ENCODE peak calls at places on chromosomes 1 and 21, in ten cellular contexts. One of them, this sample, is unnamed.

GRCh38 chr21:14533555-14534400 is 12.3 kb downstream of the SAMSN1 start:
- DNase-seq in HT1080: peak
- DNase-seq in T follicular helper cell: peak
- DNase-seq in amygdala: no peak
- DNase-seq in DND-41: no peak
- DNase-seq in head of caudate nucleus: no peak
- DNase-seq in stromal cell of bone marrow: peak
- DNase-seq in fibroblast of lung: peak
- DNase-seq in endodermal cell: no peak
- DNase-seq in hippocampal formation: no peak
- DNase-seq in this sample: peak

GRCh38 chr1:42179275-42179674 is 14.7 kb upstream of the GUCA2A start:
- DNase-seq in T follicular helper cell: no peak
- DNase-seq in hippocampal formation: no peak
- DNase-seq in amygdala: no peak
- DNase-seq in fibroblast of lung: peak
- DNase-seq in head of caudate nucleus: no peak
- DNase-seq in stromal cell of bone marrow: peak
- DNase-seq in DND-41: no peak
- DNase-seq in endodermal cell: no peak
- DNase-seq in HT1080: no peak
- DNase-seq in this sample: no peak

GRCh38 chr1:116820362-116820761 is 66.1 kb downstream of the CD2 start:
- DNase-seq in HT1080: peak
- DNase-seq in head of caudate nucleus: peak
- DNase-seq in fibroblast of lung: peak
- DNase-seq in endodermal cell: no peak
- DNase-seq in DND-41: no peak
- DNase-seq in stromal cell of bone marrow: no peak
- DNase-seq in hippocampal formation: no peak
- DNase-seq in T follicular helper cell: no peak
- DNase-seq in amygdala: no peak
- DNase-seq in this sample: no peak

GRCh38 chr1:41626616-41627375 is 142.3 kb upstream of the EDN2 start:
- DNase-seq in endodermal cell: peak
- DNase-seq in stromal cell of bone marrow: no peak
- DNase-seq in fibroblast of lung: peak
- DNase-seq in amygdala: no peak
- DNase-seq in T follicular helper cell: no peak
- DNase-seq in DND-41: no peak
- DNase-seq in HT1080: peak
- DNase-seq in hippocampal formation: no peak
- DNase-seq in head of caudate nucleus: no peak
- DNase-seq in this sample: no peak

GRCh38 chr1:233879841-233880240 is 24.6 kb upstream of the SLC35F3 start:
- DNase-seq in endodermal cell: no peak
- DNase-seq in DND-41: no peak
- DNase-seq in stromal cell of bone marrow: no peak
- DNase-seq in hippocampal formation: no peak
- DNase-seq in HT1080: peak
- DNase-seq in fibroblast of lung: peak
- DNase-seq in amygdala: no peak
- DNase-seq in T follicular helper cell: no peak
- DNase-seq in head of caudate nucleus: no peak
- DNase-seq in this sample: no peak

GRCh38 chr1:19347538-19348177 is 35.5 kb downstream of the SLC66A1 start:
- DNase-seq in hippocampal formation: no peak
- DNase-seq in amygdala: no peak
- DNase-seq in stromal cell of bone marrow: no peak
- DNase-seq in endodermal cell: no peak
- DNase-seq in fibroblast of lung: no peak
- DNase-seq in DND-41: no peak
- DNase-seq in HT1080: no peak
- DNase-seq in head of caudate nucleus: no peak
- DNase-seq in T follicular helper cell: no peak
- DNase-seq in this sample: no peak

GRCh38 chr1:219312967-219313366 is 139.3 kb downstream of the LYPLAL1 start:
- DNase-seq in endodermal cell: no peak
- DNase-seq in HT1080: peak
- DNase-seq in head of caudate nucleus: no peak
- DNase-seq in hippocampal formation: no peak
- DNase-seq in DND-41: no peak
- DNase-seq in amygdala: no peak
- DNase-seq in T follicular helper cell: no peak
- DNase-seq in fibroblast of lung: peak
- DNase-seq in stromal cell of bone marrow: peak
- DNase-seq in this sample: no peak

GRCh38 chr1:156963621-156964020 is 43.2 kb downstream of the LRRC71 start:
- DNase-seq in HT1080: no peak
- DNase-seq in amygdala: no peak
- DNase-seq in stromal cell of bone marrow: no peak
- DNase-seq in T follicular helper cell: peak
- DNase-seq in head of caudate nucleus: peak
- DNase-seq in endodermal cell: no peak
- DNase-seq in DND-41: peak
- DNase-seq in fibroblast of lung: no peak
- DNase-seq in hippocampal formation: no peak
- DNase-seq in this sample: no peak

GRCh38 chr1:171611306-171611705 is 10.7 kb upstream of the MYOCOS start:
- DNase-seq in stromal cell of bone marrow: peak
- DNase-seq in T follicular helper cell: no peak
- DNase-seq in amygdala: no peak
- DNase-seq in DND-41: no peak
- DNase-seq in endodermal cell: no peak
- DNase-seq in HT1080: peak
- DNase-seq in hippocampal formation: no peak
- DNase-seq in fibroblast of lung: peak
- DNase-seq in head of caudate nucleus: no peak
- DNase-seq in this sample: no peak

GRCh38 chr1:8025671-8026144 is 401 bp downstream of the ERRFI1 start:
- DNase-seq in fibroblast of lung: peak
- DNase-seq in amygdala: peak
- DNase-seq in head of caudate nucleus: no peak
- DNase-seq in T follicular helper cell: no peak
- DNase-seq in endodermal cell: peak
- DNase-seq in HT1080: no peak
- DNase-seq in DND-41: no peak
- DNase-seq in stromal cell of bone marrow: no peak
- DNase-seq in hippocampal formation: no peak
- DNase-seq in this sample: no peak

GRCh38 chr1:87327362-87328120 is 1.1 kb upstream of the LMO4 start:
- DNase-seq in endodermal cell: no peak
- DNase-seq in T follicular helper cell: no peak
- DNase-seq in DND-41: no peak
- DNase-seq in stromal cell of bone marrow: no peak
- DNase-seq in hippocampal formation: no peak
- DNase-seq in head of caudate nucleus: no peak
- DNase-seq in HT1080: no peak
- DNase-seq in fibroblast of lung: no peak
- DNase-seq in amygdala: no peak
- DNase-seq in this sample: no peak

GRCh38 chr1:180424848-180425457 is 77.4 kb downstream of the ACBD6 start:
- DNase-seq in stromal cell of bone marrow: no peak
- DNase-seq in amygdala: no peak
- DNase-seq in hippocampal formation: no peak
- DNase-seq in endodermal cell: no peak
- DNase-seq in T follicular helper cell: no peak
- DNase-seq in DND-41: no peak
- DNase-seq in fibroblast of lung: no peak
- DNase-seq in head of caudate nucleus: no peak
- DNase-seq in HT1080: no peak
- DNase-seq in this sample: no peak

GRCh38 chr1:31775170-31775569 is 11.0 kb upstream of the ADGRB2 start:
- DNase-seq in amygdala: no peak
- DNase-seq in fibroblast of lung: no peak
- DNase-seq in stromal cell of bone marrow: no peak
- DNase-seq in T follicular helper cell: no peak
- DNase-seq in hippocampal formation: no peak
- DNase-seq in head of caudate nucleus: no peak
- DNase-seq in endodermal cell: no peak
- DNase-seq in HT1080: no peak
- DNase-seq in DND-41: no peak
- DNase-seq in this sample: no peak

GRCh38 chr1:147246910-147247655 is 4.6 kb downstream of the CHD1L start:
- DNase-seq in T follicular helper cell: no peak
- DNase-seq in head of caudate nucleus: no peak
- DNase-seq in stromal cell of bone marrow: no peak
- DNase-seq in amygdala: no peak
- DNase-seq in hippocampal formation: no peak
- DNase-seq in DND-41: no peak
- DNase-seq in endodermal cell: no peak
- DNase-seq in fibroblast of lung: no peak
- DNase-seq in HT1080: no peak
- DNase-seq in this sample: no peak

GRCh38 chr1:18091660-18092446 is 15.7 kb upstream of the IGSF21 start:
- DNase-seq in endodermal cell: peak
- DNase-seq in T follicular helper cell: no peak
- DNase-seq in DND-41: no peak
- DNase-seq in HT1080: peak
- DNase-seq in amygdala: no peak
- DNase-seq in head of caudate nucleus: no peak
- DNase-seq in hippocampal formation: no peak
- DNase-seq in stromal cell of bone marrow: peak
- DNase-seq in fibroblast of lung: peak
- DNase-seq in this sample: no peak

GRCh38 chr1:30596891-30597290 is 126.5 kb downstream of the MATN1 start:
- DNase-seq in HT1080: no peak
- DNase-seq in head of caudate nucleus: no peak
- DNase-seq in fibroblast of lung: no peak
- DNase-seq in amygdala: no peak
- DNase-seq in endodermal cell: peak
- DNase-seq in hippocampal formation: no peak
- DNase-seq in stromal cell of bone marrow: no peak
- DNase-seq in T follicular helper cell: no peak
- DNase-seq in DND-41: no peak
- DNase-seq in this sample: no peak

GRCh38 chr1:207240325-207241095 is 81.0 kb upstream of the CD55 start:
- DNase-seq in fibroblast of lung: peak
- DNase-seq in endodermal cell: no peak
- DNase-seq in DND-41: no peak
- DNase-seq in stromal cell of bone marrow: no peak
- DNase-seq in amygdala: no peak
- DNase-seq in head of caudate nucleus: no peak
- DNase-seq in T follicular helper cell: no peak
- DNase-seq in hippocampal formation: no peak
- DNase-seq in HT1080: peak
- DNase-seq in this sample: no peak

GRCh38 chr1:30083800-30084464 is 639.5 kb downstream of the MATN1 start:
- DNase-seq in DND-41: no peak
- DNase-seq in HT1080: peak
- DNase-seq in amygdala: no peak
- DNase-seq in endodermal cell: no peak
- DNase-seq in T follicular helper cell: no peak
- DNase-seq in hippocampal formation: no peak
- DNase-seq in head of caudate nucleus: no peak
- DNase-seq in fibroblast of lung: peak
- DNase-seq in stromal cell of bone marrow: peak
- DNase-seq in this sample: no peak

GRCh38 chr1:237789619-237790018 is 101.1 kb downstream of the ZP4 start:
- DNase-seq in fibroblast of lung: no peak
- DNase-seq in hippocampal formation: no peak
- DNase-seq in amygdala: no peak
- DNase-seq in DND-41: no peak
- DNase-seq in stromal cell of bone marrow: no peak
- DNase-seq in HT1080: peak
- DNase-seq in endodermal cell: no peak
- DNase-seq in head of caudate nucleus: no peak
- DNase-seq in T follicular helper cell: no peak
- DNase-seq in this sample: no peak

GRCh38 chr21:14900058-14900457 is 164.7 kb downstream of the NRIP1 start:
- DNase-seq in HT1080: peak
- DNase-seq in DND-41: no peak
- DNase-seq in stromal cell of bone marrow: peak
- DNase-seq in fibroblast of lung: peak
- DNase-seq in head of caudate nucleus: no peak
- DNase-seq in endodermal cell: no peak
- DNase-seq in T follicular helper cell: no peak
- DNase-seq in hippocampal formation: no peak
- DNase-seq in amygdala: no peak
- DNase-seq in this sample: no peak

GRCh38 chr1:54679055-54679643 is 36.5 kb upstream of the TTC4 start:
- DNase-seq in HT1080: no peak
- DNase-seq in amygdala: no peak
- DNase-seq in head of caudate nucleus: no peak
- DNase-seq in DND-41: no peak
- DNase-seq in stromal cell of bone marrow: no peak
- DNase-seq in hippocampal formation: no peak
- DNase-seq in fibroblast of lung: no peak
- DNase-seq in endodermal cell: no peak
- DNase-seq in T follicular helper cell: no peak
- DNase-seq in this sample: no peak

GRCh38 chr1:209086486-209087192 is 496.9 kb upstream of the CAMK1G start:
- DNase-seq in stromal cell of bone marrow: no peak
- DNase-seq in HT1080: no peak
- DNase-seq in DND-41: no peak
- DNase-seq in T follicular helper cell: no peak
- DNase-seq in endodermal cell: no peak
- DNase-seq in fibroblast of lung: peak
- DNase-seq in hippocampal formation: no peak
- DNase-seq in amygdala: no peak
- DNase-seq in head of caudate nucleus: no peak
- DNase-seq in this sample: no peak

GRCh38 chr1:6188466-6188865 is 8.3 kb upstream of the CHD5 start:
- DNase-seq in head of caudate nucleus: no peak
- DNase-seq in fibroblast of lung: no peak
- DNase-seq in T follicular helper cell: no peak
- DNase-seq in DND-41: no peak
- DNase-seq in amygdala: no peak
- DNase-seq in hippocampal formation: no peak
- DNase-seq in stromal cell of bone marrow: no peak
- DNase-seq in HT1080: no peak
- DNase-seq in endodermal cell: no peak
- DNase-seq in this sample: no peak

GRCh38 chr21:44544566-44544965 is 4.6 kb upstream of the KRTAP10-1 start:
- DNase-seq in hippocampal formation: no peak
- DNase-seq in endodermal cell: no peak
- DNase-seq in head of caudate nucleus: no peak
- DNase-seq in DND-41: no peak
- DNase-seq in T follicular helper cell: no peak
- DNase-seq in fibroblast of lung: no peak
- DNase-seq in HT1080: no peak
- DNase-seq in amygdala: no peak
- DNase-seq in stromal cell of bone marrow: no peak
- DNase-seq in this sample: no peak

GRCh38 chr1:210236386-210236839 is 3.8 kb downstream of the SERTAD4 start:
- DNase-seq in endodermal cell: no peak
- DNase-seq in amygdala: no peak
- DNase-seq in head of caudate nucleus: no peak
- DNase-seq in HT1080: no peak
- DNase-seq in fibroblast of lung: peak
- DNase-seq in hippocampal formation: no peak
- DNase-seq in DND-41: no peak
- DNase-seq in T follicular helper cell: no peak
- DNase-seq in stromal cell of bone marrow: peak
- DNase-seq in this sample: no peak

GRCh38 chr1:48616710-48617109 is 144.7 kb upstream of the SPATA6 start:
- DNase-seq in stromal cell of bone marrow: no peak
- DNase-seq in HT1080: no peak
- DNase-seq in head of caudate nucleus: no peak
- DNase-seq in hippocampal formation: no peak
- DNase-seq in fibroblast of lung: peak
- DNase-seq in T follicular helper cell: no peak
- DNase-seq in endodermal cell: no peak
- DNase-seq in amygdala: no peak
- DNase-seq in DND-41: no peak
- DNase-seq in this sample: no peak

GRCh38 chr1:15220825-15221431 is 26.1 kb upstream of the FHAD1 start:
- DNase-seq in head of caudate nucleus: no peak
- DNase-seq in T follicular helper cell: no peak
- DNase-seq in fibroblast of lung: no peak
- DNase-seq in DND-41: no peak
- DNase-seq in endodermal cell: no peak
- DNase-seq in hippocampal formation: no peak
- DNase-seq in stromal cell of bone marrow: no peak
- DNase-seq in HT1080: no peak
- DNase-seq in amygdala: no peak
- DNase-seq in this sample: no peak

GRCh38 chr1:156957634-156958033 is 37.2 kb downstream of the LRRC71 start:
- DNase-seq in fibroblast of lung: no peak
- DNase-seq in HT1080: no peak
- DNase-seq in stromal cell of bone marrow: no peak
- DNase-seq in amygdala: no peak
- DNase-seq in endodermal cell: no peak
- DNase-seq in DND-41: no peak
- DNase-seq in hippocampal formation: no peak
- DNase-seq in T follicular helper cell: no peak
- DNase-seq in head of caudate nucleus: no peak
- DNase-seq in this sample: no peak